ENCODE peak calls at places on chromosome 12, in six cellular contexts. D, B, Q, E, I and L are unnamed samples.

GRCh38 chr12:18275974-18276373 is 14.7 kb downstream of the PIK3C2G start:
- DNase-seq in I (peak; percentile 6), E (no peak), Q (no peak), B (no peak), D (no peak), L (no peak)

GRCh38 chr12:459430-460258 is at the start of gene B4GALNT3:
- DNase-seq in B (peak; percentile 66), D (peak; percentile 12), I (no peak), Q (peak; percentile 72), E (no peak), L (no peak)

GRCh38 chr12:71071466-71072097 is 86.2 kb downstream of the TSPAN8 start:
- DNase-seq in E (no peak), B (peak; percentile 14), Q (no peak), I (no peak), D (peak; percentile 87), L (no peak)

GRCh38 chr12:128745772-128746689 is 77.7 kb downstream of the SLC15A4 start:
- DNase-seq in I (no peak), E (no peak), Q (no peak), D (no peak), B (no peak), L (no peak)

GRCh38 chr12:124441443-124442190 is 125.8 kb downstream of the NCOR2 start:
- DNase-seq in B (peak; percentile 91), E (no peak), Q (no peak), D (peak; percentile 88), I (peak; percentile 64), L (peak; percentile 89)

GRCh38 chr12:118102070-118102469 is 1.7 kb downstream of the VSIG10 start:
- DNase-seq in E (no peak), I (no peak), B (no peak), Q (no peak), D (no peak), L (no peak)

GRCh38 chr12:109951751-109952150 is 44.4 kb downstream of the GIT2 start:
- DNase-seq in B (no peak), I (peak; percentile 74), E (no peak), D (peak; percentile 83), Q (no peak), L (no peak)

GRCh38 chr12:25959069-25959961 is 833 bp downstream of the RASSF8 start:
- DNase-seq in E (no peak), B (peak; percentile 59), I (peak; percentile 64), Q (peak; percentile 68), D (peak; percentile 91), L (peak; percentile 83)

GRCh38 chr12:49225551-49226166 is 36.8 kb upstream of the TUBA1A start:
- DNase-seq in Q (no peak), I (no peak), B (peak; percentile 31), D (peak; percentile 63), E (no peak), L (no peak)

GRCh38 chr12:88501976-88502938 is 78.0 kb downstream of the KITLG start:
- DNase-seq in B (no peak), D (peak; percentile 77), E (no peak), Q (no peak), I (no peak), L (no peak)